ENCODE peak calls at places on chromosomes 2 and 18, in four cellular contexts. U, R, W and D are unnamed samples.

GRCh38 chr2:105138643-105139042 is 100.8 kb downstream of the MRPS9 start:
- DNase-seq in R (no peak), U (no peak), W (no peak), D (no peak)

GRCh38 chr2:238174701-238175100 is 15.9 kb downstream of the ERFE start:
- DNase-seq in U (no peak), W (no peak), R (no peak), D (no peak)

GRCh38 chr18:8998481-8999217 is 103.8 kb upstream of the NDUFV2 start:
- DNase-seq in W (no peak), R (no peak), U (no peak), D (no peak)

GRCh38 chr2:31312898-31313297 is 78.9 kb downstream of the EHD3 start:
- DNase-seq in U (no peak), R (no peak), W (peak; percentile 42), D (no peak)

GRCh38 chr18:73774836-73775509 is 372.7 kb downstream of the FBXO15 start:
- DNase-seq in U (no peak), R (peak; percentile 86), W (peak; percentile 77), D (peak; percentile 78)

GRCh38 chr18:47906408-47906807 is 24.1 kb downstream of the SMAD2 start:
- DNase-seq in R (no peak), U (no peak), W (no peak), D (no peak)

GRCh38 chr2:107412209-107412904 is 414.3 kb upstream of the RGPD4 start:
- DNase-seq in U (no peak), R (no peak), W (no peak), D (no peak)

GRCh38 chr18:3463052-3463451 is 13.1 kb downstream of the TGIF1 start:
- DNase-seq in U (no peak), R (no peak), W (peak; percentile 38), D (no peak)

GRCh38 chr18:77078671-77079070 is 53.9 kb downstream of the MBP start:
- DNase-seq in U (no peak), W (peak; percentile 65), R (no peak), D (no peak)

GRCh38 chr2:233469261-233470006 is 97.1 kb downstream of the USP40 start:
- DNase-seq in U (no peak), W (no peak), R (peak; percentile 85), D (no peak)

GRCh38 chr2:119333360-119333759 is 33.3 kb downstream of the C2orf76 start:
- DNase-seq in W (no peak), U (no peak), R (no peak), D (no peak)

GRCh38 chr18:54224379-54225014 is at the start of gene MBD2:
- DNase-seq in R (peak; percentile 98), W (peak; percentile 92), U (peak; percentile 89), D (peak; percentile 99)

GRCh38 chr2:8036366-8036765 is 645.5 kb upstream of the ID2 start:
- DNase-seq in R (no peak), W (peak; percentile 42), U (no peak), D (no peak)

GRCh38 chr2:51225377-51225776 is 193.4 kb upstream of the NRXN1 start:
- DNase-seq in W (no peak), R (no peak), U (no peak), D (no peak)

GRCh38 chr18:11672198-11672597 is 16.9 kb upstream of the GNAL start:
- DNase-seq in R (no peak), U (no peak), W (no peak), D (no peak)

GRCh38 chr18:79923896-79924585 is 27.4 kb downstream of the SLC66A2 start:
- DNase-seq in R (peak; percentile 55), U (no peak), W (no peak), D (no peak)

GRCh38 chr2:237941239-237941638 is 25.6 kb upstream of the UBE2F start:
- DNase-seq in W (no peak), U (no peak), R (no peak), D (no peak)

GRCh38 chr2:109382946-109383345 is 230.8 kb downstream of the SEPTIN10 start:
- DNase-seq in W (peak; percentile 89), R (no peak), U (no peak), D (peak; percentile 56)

GRCh38 chr2:160402997-160403979 is 90.3 kb downstream of the RBMS1 start:
- DNase-seq in W (peak; percentile 53), R (no peak), U (no peak), D (no peak)

GRCh38 chr2:54402350-54402749 is 53.8 kb upstream of the SPTBN1 start:
- DNase-seq in W (peak; percentile 98), R (no peak), U (no peak), D (no peak)